ENCODE peak calls at places on chromosomes 1 and 21, in four cellular contexts. G, I, B and J are unnamed samples.

GRCh38 chr1:182279724-182280506 is 111.7 kb downstream of the GLUL start:
- DNase-seq in I (no peak), G (no peak), B (no peak), J (no peak)

GRCh38 chr1:240706150-240706904 is 94.4 kb upstream of the GREM2 start:
- DNase-seq in I (no peak), G (no peak), B (no peak), J (no peak)

GRCh38 chr1:2633401-2633935 is 652 bp upstream of the MMEL1 start:
- DNase-seq in G (no peak), I (no peak), B (no peak), J (no peak)

GRCh38 chr1:169630006-169630405 is at the start of gene SELP:
- DNase-seq in B (no peak), I (no peak), G (no peak), J (no peak)

GRCh38 chr1:17189632-17190525 is 15.0 kb upstream of the PADI1 start:
- DNase-seq in B (no peak), G (no peak), I (no peak), J (no peak)

GRCh38 chr21:45290948-45291612 is 3.4 kb upstream of the POFUT2 start:
- DNase-seq in B (no peak), I (no peak), G (no peak), J (no peak)

GRCh38 chr1:180563013-180563827 is 4.5 kb downstream of the OVAAL start:
- DNase-seq in G (no peak), B (no peak), I (no peak), J (no peak)

GRCh38 chr1:114353233-114353632 is 157.8 kb downstream of the TRIM33 start:
- DNase-seq in I (no peak), G (no peak), B (peak), J (no peak)

GRCh38 chr1:119768778-119769177 is at the start of gene HMGCS2:
- DNase-seq in G (no peak), I (no peak), B (no peak), J (no peak)

GRCh38 chr1:94265011-94265422 is 27.6 kb upstream of the ARHGAP29 start:
- DNase-seq in G (no peak), B (no peak), I (no peak), J (no peak)

GRCh38 chr1:7379445-7379971 is 391.6 kb upstream of the VAMP3 start:
- DNase-seq in G (no peak), I (no peak), B (no peak), J (no peak)

GRCh38 chr1:67664048-67664447 is 21.0 kb upstream of the GADD45A start:
- DNase-seq in I (no peak), G (no peak), B (no peak), J (no peak)

GRCh38 chr1:230233786-230234185 is 166.7 kb downstream of the GALNT2 start:
- DNase-seq in B (no peak), G (no peak), I (no peak), J (no peak)

GRCh38 chr1:101364370-101365120 is 127.7 kb downstream of the S1PR1 start:
- DNase-seq in B (no peak), I (no peak), G (no peak), J (no peak)

GRCh38 chr1:230277201-230277771 is 148.8 kb downstream of the PGBD5 start:
- DNase-seq in I (no peak), G (no peak), B (no peak), J (no peak)

GRCh38 chr1:63894627-63895256 is 120.9 kb downstream of the ROR1 start:
- DNase-seq in I (no peak), B (no peak), G (no peak), J (no peak)

GRCh38 chr21:25558123-25558522 is 49.2 kb downstream of the MRPL39 start:
- DNase-seq in G (no peak), I (no peak), B (no peak), J (no peak)

GRCh38 chr1:81876901-81877750 is 76.4 kb downstream of the ADGRL2 start:
- DNase-seq in G (no peak), B (no peak), I (no peak), J (no peak)

GRCh38 chr1:94528271-94528670 is 13.3 kb downstream of the F3 start:
- DNase-seq in I (no peak), G (no peak), B (no peak), J (no peak)

GRCh38 chr1:39395357-39395831 is 96.0 kb upstream of the BMP8A start:
- DNase-seq in G (no peak), I (no peak), B (peak), J (no peak)

GRCh38 chr1:228344631-228345072 is 62.0 kb downstream of the TRIM11 start:
- DNase-seq in I (no peak), G (no peak), B (no peak), J (no peak)

GRCh38 chr1:109619405-109619654 is at the start of gene GNAT2:
- DNase-seq in I (peak), B (no peak), G (no peak), J (no peak)

GRCh38 chr21:36544545-36544944 is 64.6 kb upstream of the CLDN14 start:
- DNase-seq in G (no peak), B (no peak), I (no peak), J (no peak)

GRCh38 chr1:24904731-24905354 is 25.2 kb downstream of the RUNX3 start:
- DNase-seq in B (no peak), I (no peak), G (no peak), J (no peak)

GRCh38 chr1:17935230-17935629 is 172.4 kb upstream of the IGSF21 start:
- DNase-seq in B (no peak), I (no peak), G (no peak), J (no peak)

GRCh38 chr1:244860078-244860477 is 4.3 kb downstream of the HNRNPU start:
- DNase-seq in B (no peak), G (no peak), I (no peak), J (no peak)

GRCh38 chr1:8351693-8352470 is 34.0 kb downstream of the SLC45A1 start:
- DNase-seq in G (no peak), B (no peak), I (no peak), J (peak)

GRCh38 chr1:44831516-44831915 is 11.5 kb downstream of the PTCH2 start:
- DNase-seq in G (no peak), I (no peak), B (no peak), J (no peak)

GRCh38 chr21:41477641-41478318 is 30.2 kb downstream of the TMPRSS2 start:
- DNase-seq in G (no peak), B (no peak), I (peak), J (peak)

GRCh38 chr1:103459385-103459784 is 66.1 kb upstream of the RNPC3 start:
- DNase-seq in I (no peak), B (no peak), G (no peak), J (no peak)

GRCh38 chr1:198333744-198334143 is 176.9 kb downstream of the NEK7 start:
- DNase-seq in B (no peak), I (no peak), G (no peak), J (no peak)

GRCh38 chr1:9447215-9447960 is 91.9 kb upstream of the SLC25A33 start:
- DNase-seq in I (no peak), G (no peak), B (no peak), J (no peak)

GRCh38 chr21:34670220-34670961 is 1.6 kb downstream of the CLIC6 start:
- DNase-seq in I (no peak), G (no peak), B (no peak), J (no peak)

GRCh38 chr1:212561501-212561931 is 47.0 kb upstream of the ATF3 start:
- DNase-seq in G (no peak), I (no peak), B (no peak), J (no peak)